ENCODE peak calls at places on chromosomes 6 and 20, in five cellular contexts. K is HCT116, D is astrocyte, T is H1, Q is GM23248. P is an unnamed sample.

GRCh38 chr6:159328052-159328451 is 158.9 kb downstream of the FNDC1 start:
- DNase-seq in Q (no peak), D (no peak), T (no peak), K (no peak), P (no peak)

GRCh38 chr6:43639984-43640800 is 4.6 kb downstream of the MAD2L1BP start:
- DNase-seq in D (no peak), Q (no peak), T (no peak), K (no peak), P (no peak)

GRCh38 chr6:52523363-52524207 is 53.3 kb downstream of the TRAM2 start:
- DNase-seq in K (no peak), T (no peak), D (no peak), Q (peak), P (no peak)

GRCh38 chr6:67646550-67646949 is 988.5 kb upstream of the ADGRB3 start:
- DNase-seq in Q (no peak), K (no peak), D (no peak), T (no peak), P (no peak)

GRCh38 chr20:41377275-41377674 is 10.7 kb upstream of the EMILIN3 start:
- DNase-seq in D (no peak), T (no peak), K (no peak), Q (no peak), P (no peak)

GRCh38 chr6:63467247-63467954 is 104.9 kb upstream of the LOC128125822 start:
- DNase-seq in T (no peak), K (no peak), Q (no peak), D (no peak), P (no peak)

GRCh38 chr6:1335367-1336037 is 23.6 kb downstream of the FOXQ1 start:
- DNase-seq in T (no peak), K (peak), D (peak), Q (peak), P (peak)

GRCh38 chr6:163459536-163459935 is 45.0 kb downstream of the QKI start:
- DNase-seq in D (peak), T (no peak), K (no peak), Q (no peak), P (no peak)

GRCh38 chr6:57074383-57074782 is 15.6 kb upstream of the ZNF451 start:
- DNase-seq in Q (no peak), K (no peak), T (no peak), D (no peak), P (no peak)

GRCh38 chr6:20877008-20877937 is 343.0 kb downstream of the CDKAL1 start:
- DNase-seq in K (peak), Q (peak), D (peak), T (no peak), P (peak)

GRCh38 chr6:49826743-49827406 is 39.5 kb downstream of the CRISP1 start:
- DNase-seq in Q (no peak), T (no peak), K (no peak), D (no peak), P (no peak)
- H2AFZ ChIP-seq in Q (peak), T (peak), K (no peak), D (no peak), P (no peak)

GRCh38 chr6:6811151-6812002 is 222.9 kb downstream of the LY86 start:
- DNase-seq in Q (peak), K (peak), D (peak), T (peak), P (peak)
- H3K4me3 ChIP-seq in Q (peak), K (peak), D (peak), T (no peak), P (peak)

GRCh38 chr20:19213946-19214490 is 1.6 kb downstream of the SLC24A3 start:
- DNase-seq in D (no peak), Q (no peak), T (no peak), K (no peak), P (no peak)
- H3K4me2 ChIP-seq in D (no peak), Q (no peak), T (peak), K (no peak), P (no peak)

GRCh38 chr20:49400410-49400809 is 82.1 kb downstream of the KCNB1 start:
- DNase-seq in T (no peak), K (no peak), Q (peak), D (peak), P (no peak)
- H2AFZ ChIP-seq in T (no peak), K (no peak), Q (peak), D (no peak), P (no peak)

GRCh38 chr6:27296106-27296783 is 15.8 kb downstream of the POM121L2 start:
- DNase-seq in D (peak), Q (peak), T (peak), K (peak), P (peak)

GRCh38 chr6:27294409-27294808 is 17.7 kb downstream of the POM121L2 start:
- DNase-seq in K (no peak), Q (no peak), D (no peak), T (no peak), P (no peak)

GRCh38 chr6:27295301-27296079 is 16.6 kb downstream of the POM121L2 start:
- DNase-seq in T (peak), K (peak), Q (peak), D (peak), P (peak)

GRCh38 chr6:27290850-27291208 is 21.2 kb downstream of the POM121L2 start:
- DNase-seq in T (no peak), K (no peak), Q (no peak), D (no peak), P (no peak)

DNA sequence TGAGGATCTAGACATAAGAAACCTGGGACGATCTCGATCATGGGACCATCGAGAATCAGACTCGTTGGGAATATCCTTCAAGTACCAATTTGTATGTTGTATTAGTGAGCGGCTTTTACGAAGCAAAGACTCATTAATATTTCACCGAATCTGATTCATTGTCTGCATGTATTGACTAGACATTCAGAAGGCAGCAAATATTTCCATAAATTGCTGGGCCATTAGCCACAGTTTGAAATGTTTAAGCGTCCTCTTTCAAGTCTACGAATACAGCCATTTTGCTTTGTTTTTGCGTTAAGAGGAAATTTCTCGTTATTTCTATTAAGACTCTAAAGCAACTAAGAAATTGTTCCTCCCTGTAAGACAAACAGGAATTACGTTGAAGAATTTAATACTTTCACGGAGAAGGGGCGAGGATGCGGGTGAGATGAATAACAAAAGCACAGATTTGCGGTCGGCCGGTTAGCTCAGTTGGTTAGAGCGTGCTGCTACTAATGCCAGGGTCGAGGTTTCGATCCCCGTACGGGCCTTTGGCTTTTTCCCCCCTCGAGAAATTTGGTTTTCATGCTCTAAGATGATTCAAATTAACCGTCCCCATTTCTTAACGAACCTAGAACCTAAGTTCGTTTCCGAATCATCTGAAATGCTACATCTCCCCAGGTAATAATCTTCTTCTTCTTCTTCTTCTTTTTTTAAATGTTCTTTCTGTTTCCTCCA is 18.5 kb downstream of the POM121L2 start:
- DNase-seq in D (peak), K (peak), Q (peak), T (peak), P (peak)
- H3K4me3 ChIP-seq in D (no peak), K (no peak), Q (peak), T (peak), P (peak)

P was measured in PC-9.